ENCODE peak calls at places on chromosomes 11 and 22, in nine cellular contexts. M is CD4-positive, alpha-beta T cell; O is mesothelial cell of epicardium; F is body of pancreas; I is A549; V is stomach; Y is choroid plexus epithelial cell; D is Peyer's patch; B is pancreas. Z is an unnamed sample.

GRCh38 chr11:19321351-19321750 is 80.6 kb upstream of the E2F8 start:
- DNase-seq in F (no peak), V (no peak), Y (no peak), D (no peak), I (no peak), B (no peak), O (no peak), M (no peak), Z (no peak)

GRCh38 chr11:20162824-20163777 is 2.8 kb upstream of the DBX1 start:
- DNase-seq in V (no peak), F (no peak), Y (peak), D (no peak), B (no peak), I (no peak), M (no peak), O (peak), Z (peak)

GRCh38 chr11:76287227-76287626 is 80.9 kb upstream of the WNT11 start:
- DNase-seq in B (no peak), D (no peak), V (no peak), F (no peak), Y (no peak), I (no peak), O (no peak), M (no peak), Z (no peak)

GRCh38 chr22:49630448-49630946 is 197.2 kb downstream of the BRD1 start:
- DNase-seq in Y (no peak), V (no peak), M (no peak), D (no peak), F (no peak), I (no peak), B (no peak), O (no peak), Z (no peak)

GRCh38 chr11:114522818-114523217 is 36.9 kb downstream of the NXPE1 start:
- DNase-seq in V (no peak), Y (no peak), F (no peak), B (no peak), D (no peak), M (no peak), I (no peak), O (no peak), Z (no peak)

GRCh38 chr22:43900206-43900605 is 8.4 kb upstream of the PNPLA5 start:
- DNase-seq in B (no peak), D (no peak), O (no peak), F (no peak), Y (no peak), I (no peak), V (no peak), M (no peak), Z (no peak)

GRCh38 chr11:103959279-103959930 is 77.0 kb upstream of the DDI1 start:
- DNase-seq in M (no peak), I (no peak), B (no peak), O (no peak), Y (peak), D (no peak), V (no peak), F (no peak), Z (no peak)

GRCh38 chr11:2517016-2517385 is 72.2 kb downstream of the KCNQ1 start:
- DNase-seq in F (no peak), D (peak), B (no peak), I (no peak), V (no peak), Y (no peak), O (no peak), M (no peak), Z (no peak)

DNA sequence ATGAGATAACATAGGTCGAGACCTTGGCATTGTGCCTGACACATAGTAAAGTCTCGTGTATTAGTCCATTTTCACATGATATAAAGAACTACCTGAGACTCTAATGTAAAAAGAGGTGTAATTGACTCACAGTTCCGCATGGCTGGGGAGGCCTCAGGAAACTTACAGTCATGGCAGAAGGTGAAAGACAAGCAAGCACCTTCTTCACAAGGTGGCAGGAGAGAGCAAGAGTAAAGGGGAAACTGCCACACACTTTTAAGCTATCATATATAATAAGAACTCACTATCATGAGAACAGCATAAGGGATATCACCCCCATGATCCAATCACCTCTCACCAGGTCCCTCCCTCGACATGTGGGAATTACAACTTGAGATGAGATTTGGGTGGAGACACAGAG is 165.2 kb downstream of the SPON1 start:
- DNase-seq in D (no peak), F (no peak), O (no peak), Y (no peak), B (no peak), I (no peak), M (no peak), V (no peak), Z (no peak)
- TF ChIP-seq CTCF in D (no peak), F (no peak), O (no peak), Y (no peak), B (no peak), I (no peak), M (no peak), V (no peak), Z (no peak)

GRCh38 chr11:35107866-35108265 is 31.1 kb upstream of the CD44 start:
- DNase-seq in M (no peak), F (no peak), I (no peak), Y (no peak), B (no peak), O (no peak), V (no peak), D (no peak), Z (no peak)

GRCh38 chr11:35103366-35104194 is 35.4 kb upstream of the CD44 start:
- DNase-seq in D (no peak), B (no peak), Y (no peak), V (no peak), M (no peak), O (no peak), I (no peak), F (no peak), Z (no peak)

GRCh38 chr11:35105319-35106063 is 33.5 kb upstream of the CD44 start:
- DNase-seq in Y (no peak), O (no peak), F (no peak), V (no peak), I (no peak), M (no peak), D (no peak), B (no peak), Z (no peak)

GRCh38 chr11:35104655-35105054 is 34.3 kb upstream of the CD44 start:
- DNase-seq in Y (no peak), M (no peak), D (no peak), V (no peak), O (no peak), F (no peak), B (no peak), I (no peak), Z (no peak)

GRCh38 chr11:35106595-35106994 is 32.4 kb upstream of the CD44 start:
- DNase-seq in B (no peak), V (no peak), O (no peak), D (no peak), F (no peak), Y (no peak), I (no peak), M (no peak), Z (no peak)
- TF ChIP-seq CTCF in B (no peak), V (no peak), O (no peak), D (no peak), F (no peak), Y (no peak), I (no peak), M (no peak), Z (no peak)

GRCh38 chr11:86115542-86116385 is 46.9 kb upstream of the PICALM start:
- DNase-seq in M (no peak), V (no peak), F (no peak), Y (peak), D (no peak), B (no peak), I (peak), O (no peak), Z (no peak)
- TF ChIP-seq CTCF in M (no peak), V (no peak), F (no peak), Y (peak), D (no peak), B (no peak), I (no peak), O (no peak), Z (no peak)

GRCh38 chr11:56624661-56625110 is 10.0 kb upstream of the OR5M1 start:
- DNase-seq in O (no peak), I (peak), Y (peak), M (no peak), D (no peak), F (no peak), B (no peak), V (no peak), Z (peak)
- TF ChIP-seq CTCF in O (peak), I (peak), Y (no peak), M (no peak), D (peak), F (peak), B (no peak), V (no peak), Z (no peak)

GRCh38 chr11:9301720-9302119 is 12.7 kb downstream of the TMEM41B start:
- DNase-seq in B (no peak), O (no peak), Y (no peak), I (no peak), F (no peak), D (no peak), V (no peak), M (no peak), Z (no peak)
- TF ChIP-seq CTCF in B (no peak), O (no peak), Y (no peak), I (no peak), F (no peak), D (no peak), V (no peak), M (no peak), Z (no peak)

Z was measured in activated CD8-positive, alpha-beta T cell treated with anti-CD3 and anti-CD28 coated beads for 36 hours.